ENCODE peak calls at places on chromosomes 12 and 14, in four cellular contexts. N is tibial nerve, F is A549, E is esophagus squamous epithelium. I is an unnamed sample. For H3K4me1, the result is how much of the 10 kb centered on the place peaks cover.

GRCh38 chr12:129827985-129828384 is 75.8 kb downstream of the TMEM132D start:
- DNase-seq in N (no peak), F (no peak), E (no peak), I (no peak)

GRCh38 chr12:122947352-122947792 is 18.9 kb downstream of the ABCB9 start:
- DNase-seq in N (no peak), F (no peak), E (no peak), I (peak)

GRCh38 chr12:1474059-1474537 is 120.3 kb downstream of the FBXL14 start:
- DNase-seq in N (no peak), F (peak), E (no peak), I (no peak)

GRCh38 chr12:30908389-30909087 is 18.0 kb upstream of the TSPAN11 start:
- DNase-seq in N (no peak), F (no peak), E (no peak), I (no peak)

GRCh38 chr14:103770902-103771301 is 55.3 kb downstream of the ZFYVE21 start:
- DNase-seq in N (no peak), F (no peak), E (no peak), I (no peak)

GRCh38 chr14:69268763-69269162 is 8.8 kb downstream of the GALNT16 start:
- DNase-seq in N (no peak), F (no peak), E (no peak), I (no peak)

GRCh38 chr12:112252184-112252583 is 126.8 kb downstream of the TRAFD1 start:
- DNase-seq in N (no peak), F (no peak), E (no peak), I (no peak)

GRCh38 chr12:103503546-103504480 is 8.0 kb upstream of the C12orf42 start:
- DNase-seq in N (no peak), F (no peak), E (no peak), I (peak)

GRCh38 chr12:108560321-108560721 is 652 bp downstream of the SART3 start:
- DNase-seq in N (no peak), F (no peak), E (no peak), I (no peak)

GRCh38 chr14:100547633-100548294 is 39.5 kb downstream of the BEGAIN start:
- DNase-seq in N (no peak), F (no peak), E (no peak), I (peak)

GRCh38 chr14:36510078-36510799 is 9.8 kb downstream of the NKX2-1 start:
- DNase-seq in N (no peak), F (no peak), E (no peak), I (no peak)

GRCh38 chr14:33932526-33933292 is 18.2 kb downstream of the EGLN3 start:
- DNase-seq in N (no peak), F (no peak), E (no peak), I (no peak)

GRCh38 chr12:25553083-25553482 is at the start of gene LMNTD1:
- DNase-seq in N (no peak), F (no peak), E (no peak), I (no peak)

GRCh38 chr12:98440165-98440581 is 75.2 kb upstream of the TMPO start:
- DNase-seq in N (peak), F (no peak), E (no peak), I (no peak)

GRCh38 chr12:117580718-117581062 is 219.3 kb upstream of the NOS1 start:
- DNase-seq in N (peak), F (peak), E (no peak), I (peak)

GRCh38 chr12:95216704-95217376 is 427 bp downstream of the FGD6 start:
- DNase-seq in N (no peak), F (peak), E (no peak), I (no peak)

GRCh38 chr14:105487449-105487985 is 831 bp downstream of the CRIP1 start:
- DNase-seq in N (no peak), F (no peak), E (no peak), I (peak)

GRCh38 chr12:132405742-132406251 is 76.4 kb upstream of the GALNT9 start:
- DNase-seq in N (no peak), F (no peak), E (no peak), I (no peak)

DNA sequence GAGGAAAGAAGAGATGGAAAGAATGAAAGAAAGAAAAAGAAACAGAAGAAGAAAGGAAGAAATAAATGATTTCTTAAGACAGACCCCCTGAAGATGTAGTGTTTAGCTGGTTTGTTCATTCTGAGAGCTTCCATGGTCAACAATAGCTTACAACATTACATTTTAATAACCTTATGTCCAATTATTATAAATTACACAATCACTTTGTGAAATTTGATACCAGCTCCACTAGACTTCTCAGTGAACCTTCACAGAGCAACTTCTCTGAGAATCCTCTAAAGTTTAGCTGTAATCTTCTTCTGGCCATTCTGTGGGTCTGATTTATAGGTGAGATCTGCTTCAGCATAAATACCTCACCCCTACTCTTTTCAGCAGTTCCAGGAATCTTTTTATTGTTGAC is 27.9 kb downstream of the SIX1 start:
- DNase-seq in N (no peak), F (no peak), E (no peak), I (no peak)
- H3K4me3 ChIP-seq in N (no peak), F (no peak), E (no peak), I (no peak)

DNA sequence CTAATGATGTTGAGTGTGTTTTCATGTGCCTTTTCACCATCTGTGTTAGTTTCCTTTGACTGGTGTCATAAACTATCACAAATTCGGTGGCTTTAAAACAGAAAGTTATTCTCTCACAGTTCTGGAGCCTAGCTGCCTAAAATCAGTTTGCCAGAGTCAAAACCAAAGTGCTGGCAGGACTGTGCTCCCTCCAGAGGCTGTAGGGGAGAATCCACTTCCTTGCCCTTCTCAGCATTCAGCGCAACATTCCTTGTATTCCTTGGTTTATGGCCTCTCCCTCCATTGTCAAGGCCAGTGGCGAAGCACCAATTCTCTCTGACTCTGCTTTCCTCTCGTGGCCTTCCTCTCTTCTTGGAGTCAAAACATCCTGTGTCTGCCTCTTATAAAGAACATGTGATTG is 174.2 kb upstream of the PDE3A start:
- DNase-seq in N (no peak), F (no peak), E (no peak), I (no peak)
- TF ChIP-seq CTCF in N (no peak), F (peak), E (no peak), I (no peak)

GRCh38 chr12:22286569-22286968 is 47.9 kb downstream of the ST8SIA1 start:
- DNase-seq in N (no peak), F (no peak), E (no peak), I (no peak)
- H3K4me1 ChIP-seq in N (under half), F (under half), E (under half), I (under half)

GRCh38 chr14:93079321-93079720 is 36.4 kb downstream of the ITPK1 start:
- DNase-seq in N (no peak), F (no peak), E (no peak), I (no peak)
- H3K4me3 ChIP-seq in N (no peak), F (no peak), E (no peak), I (no peak)

GRCh38 chr14:54981698-54982097 is 45.2 kb downstream of the WDHD1 start:
- DNase-seq in N (no peak), F (no peak), E (no peak), I (no peak)
- TF ChIP-seq CTCF in N (no peak), F (peak), E (no peak), I (no peak)

I was measured in mucosa of descending colon.